ENCODE peak calls at places on chromosomes 3 and 15, in five cellular contexts. One of them, this sample, is unnamed. For H3K4me1, the result is how much of the 10 kb centered on the place peaks cover.

GRCh38 chr3:121467085-121467484 is 78.7 kb downstream of the POLQ start:
- DNase-seq in HepG2: no peak
- DNase-seq in H1: no peak
- DNase-seq in K562: no peak
- DNase-seq in GM12878: no peak
- DNase-seq in this sample: no peak

GRCh38 chr15:79003301-79003700 is 58.5 kb upstream of the CTSH start:
- DNase-seq in HepG2: no peak
- DNase-seq in H1: no peak
- DNase-seq in K562: no peak
- DNase-seq in GM12878: no peak
- DNase-seq in this sample: no peak

GRCh38 chr15:66858423-66859207 is 156.6 kb downstream of the SMAD6 start:
- DNase-seq in HepG2: no peak
- DNase-seq in H1: no peak
- DNase-seq in K562: no peak
- DNase-seq in GM12878: no peak
- DNase-seq in this sample: no peak

GRCh38 chr3:84666468-84666867 is 292.3 kb upstream of the CADM2 start:
- DNase-seq in HepG2: no peak
- DNase-seq in H1: no peak
- DNase-seq in K562: no peak
- DNase-seq in GM12878: no peak
- DNase-seq in this sample: no peak

GRCh38 chr15:41183580-41183979 is 47.0 kb downstream of the EXD1 start:
- DNase-seq in HepG2: no peak
- DNase-seq in H1: no peak
- DNase-seq in K562: no peak
- DNase-seq in GM12878: no peak
- DNase-seq in this sample: no peak

GRCh38 chr3:128908951-128909350 is 29.5 kb downstream of the ACAD9 start:
- DNase-seq in HepG2: no peak
- DNase-seq in H1: no peak
- DNase-seq in K562: no peak
- DNase-seq in GM12878: no peak
- DNase-seq in this sample: no peak

GRCh38 chr15:39692464-39693327 is 89.9 kb downstream of the FSIP1 start:
- DNase-seq in HepG2: no peak
- DNase-seq in H1: peak
- DNase-seq in K562: no peak
- DNase-seq in GM12878: no peak
- DNase-seq in this sample: peak

GRCh38 chr3:185822221-185822956 is 2.5 kb downstream of the IGF2BP2 start:
- DNase-seq in HepG2: peak
- DNase-seq in H1: no peak
- DNase-seq in K562: peak
- DNase-seq in GM12878: no peak
- DNase-seq in this sample: no peak

GRCh38 chr15:92958105-92958504 is 58.0 kb downstream of the CHD2 start:
- DNase-seq in HepG2: no peak
- DNase-seq in H1: no peak
- DNase-seq in K562: no peak
- DNase-seq in GM12878: no peak
- DNase-seq in this sample: no peak

GRCh38 chr3:88231207-88231606 is 81.4 kb downstream of the C3orf38 start:
- DNase-seq in HepG2: peak
- DNase-seq in H1: no peak
- DNase-seq in K562: no peak
- DNase-seq in GM12878: no peak
- DNase-seq in this sample: peak

GRCh38 chr3:183189641-183190040 is 27.1 kb upstream of the LAMP3 start:
- DNase-seq in HepG2: no peak
- DNase-seq in H1: no peak
- DNase-seq in K562: no peak
- DNase-seq in GM12878: no peak
- DNase-seq in this sample: no peak

GRCh38 chr3:49165771-49166751 is at the start of gene CCDC71:
- DNase-seq in HepG2: peak
- DNase-seq in H1: peak
- DNase-seq in K562: peak
- DNase-seq in GM12878: peak
- DNase-seq in this sample: peak

GRCh38 chr15:70077436-70077835 is 20.3 kb downstream of the TLE3 start:
- DNase-seq in HepG2: no peak
- DNase-seq in H1: no peak
- DNase-seq in K562: no peak
- DNase-seq in GM12878: no peak
- DNase-seq in this sample: no peak

GRCh38 chr3:138782748-138783147 is 52.0 kb downstream of the PIK3CB start:
- DNase-seq in HepG2: no peak
- DNase-seq in H1: no peak
- DNase-seq in K562: peak
- DNase-seq in GM12878: no peak
- DNase-seq in this sample: no peak

GRCh38 chr3:23811117-23811487 is 5.3 kb downstream of the UBE2E1 start:
- DNase-seq in HepG2: peak
- DNase-seq in H1: no peak
- DNase-seq in K562: no peak
- DNase-seq in GM12878: no peak
- DNase-seq in this sample: peak

GRCh38 chr3:29606416-29606815 is 325.5 kb downstream of the RBMS3 start:
- DNase-seq in HepG2: no peak
- DNase-seq in H1: no peak
- DNase-seq in K562: no peak
- DNase-seq in GM12878: no peak
- DNase-seq in this sample: no peak

GRCh38 chr3:10619989-10620832 is 114.8 kb upstream of the ATP2B2 start:
- DNase-seq in HepG2: no peak
- DNase-seq in H1: no peak
- DNase-seq in K562: no peak
- DNase-seq in GM12878: no peak
- DNase-seq in this sample: no peak

GRCh38 chr3:50428007-50428633 is 68.8 kb upstream of the TMEM115 start:
- DNase-seq in HepG2: no peak
- DNase-seq in H1: no peak
- DNase-seq in K562: no peak
- DNase-seq in GM12878: no peak
- DNase-seq in this sample: no peak

GRCh38 chr15:90529369-90530249 is at the start of gene CRTC3:
- DNase-seq in HepG2: no peak
- DNase-seq in H1: no peak
- DNase-seq in K562: peak
- DNase-seq in GM12878: no peak
- DNase-seq in this sample: peak

GRCh38 chr3:47890832-47891620 is 88.1 kb downstream of the DHX30 start:
- DNase-seq in HepG2: no peak
- DNase-seq in H1: no peak
- DNase-seq in K562: no peak
- DNase-seq in GM12878: no peak
- DNase-seq in this sample: no peak

GRCh38 chr3:63910873-63911272 is 1.3 kb downstream of the SCAANT1 start:
- DNase-seq in HepG2: peak
- DNase-seq in H1: no peak
- DNase-seq in K562: no peak
- DNase-seq in GM12878: no peak
- DNase-seq in this sample: no peak

GRCh38 chr15:85282504-85283115 is 97.8 kb upstream of the AKAP13 start:
- DNase-seq in HepG2: no peak
- DNase-seq in H1: no peak
- DNase-seq in K562: no peak
- DNase-seq in GM12878: no peak
- DNase-seq in this sample: no peak

GRCh38 chr3:8638994-8639393 is 5.6 kb downstream of the SSUH2 start:
- DNase-seq in HepG2: no peak
- DNase-seq in H1: no peak
- DNase-seq in K562: no peak
- DNase-seq in GM12878: no peak
- DNase-seq in this sample: no peak

GRCh38 chr15:25682349-25682748 is 180.8 kb downstream of the ATP10A start:
- DNase-seq in HepG2: no peak
- DNase-seq in H1: no peak
- DNase-seq in K562: no peak
- DNase-seq in GM12878: no peak
- DNase-seq in this sample: no peak

GRCh38 chr3:37287776-37288175 is 113.4 kb upstream of the LRRFIP2 start:
- DNase-seq in HepG2: no peak
- DNase-seq in H1: no peak
- DNase-seq in K562: no peak
- DNase-seq in GM12878: no peak
- DNase-seq in this sample: no peak

GRCh38 chr3:101827211-101828174 is 21.8 kb upstream of the NFKBIZ start:
- DNase-seq in HepG2: peak
- DNase-seq in H1: no peak
- DNase-seq in K562: peak
- DNase-seq in GM12878: peak
- DNase-seq in this sample: peak
- TF ChIP-seq CTCF in HepG2: no peak
- TF ChIP-seq CTCF in H1: no peak
- TF ChIP-seq CTCF in K562: no peak
- TF ChIP-seq CTCF in GM12878: no peak
- TF ChIP-seq CTCF in this sample: no peak

DNA sequence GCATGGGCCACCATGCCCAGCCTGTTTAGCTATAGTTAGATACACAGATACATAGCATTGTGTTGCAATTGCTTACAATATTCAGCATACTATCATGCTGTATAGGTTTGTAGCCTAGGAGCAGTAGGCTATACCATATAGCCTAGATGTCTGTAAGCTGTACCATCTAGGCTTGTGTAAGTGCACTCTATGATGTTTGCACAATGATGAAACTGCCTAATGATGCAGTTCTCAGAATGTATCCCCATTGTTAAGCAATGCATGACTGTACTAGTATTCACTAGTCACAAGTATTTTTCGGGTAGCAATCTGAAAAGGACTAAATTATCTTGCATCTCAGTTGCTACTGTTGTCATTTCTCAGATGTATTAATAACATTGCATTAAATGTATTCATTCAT is 16.0 kb downstream of the PIGB start:
- DNase-seq in HepG2: peak
- DNase-seq in H1: no peak
- DNase-seq in K562: no peak
- DNase-seq in GM12878: no peak
- DNase-seq in this sample: no peak
- TF ChIP-seq CREB1 in HepG2: no peak
- TF ChIP-seq CREB1 in H1: no peak
- TF ChIP-seq CREB1 in K562: no peak
- TF ChIP-seq CREB1 in GM12878: no peak
- TF ChIP-seq CREB1 in this sample: no peak

GRCh38 chr3:107870989-107871638 is 219.7 kb downstream of the CD47 start:
- DNase-seq in HepG2: no peak
- DNase-seq in H1: no peak
- DNase-seq in K562: peak
- DNase-seq in GM12878: no peak
- DNase-seq in this sample: no peak
- H3K4me1 ChIP-seq in HepG2: under half
- H3K4me1 ChIP-seq in H1: under half
- H3K4me1 ChIP-seq in K562: under half
- H3K4me1 ChIP-seq in GM12878: under half
- H3K4me1 ChIP-seq in this sample: under half

GRCh38 chr15:38072507-38073277 is 138.3 kb downstream of the TMCO5A start:
- DNase-seq in HepG2: peak
- DNase-seq in H1: peak
- DNase-seq in K562: peak
- DNase-seq in GM12878: no peak
- DNase-seq in this sample: peak
- TF ChIP-seq CTCF in HepG2: peak
- TF ChIP-seq CTCF in H1: peak
- TF ChIP-seq CTCF in K562: peak
- TF ChIP-seq CTCF in GM12878: peak
- TF ChIP-seq CTCF in this sample: no peak

GRCh38 chr3:42535981-42536784 is 33.7 kb downstream of the VIPR1 start:
- DNase-seq in HepG2: peak
- DNase-seq in H1: peak
- DNase-seq in K562: peak
- DNase-seq in GM12878: no peak
- DNase-seq in this sample: peak
- TF ChIP-seq CREB1 in HepG2: no peak
- TF ChIP-seq CREB1 in H1: no peak
- TF ChIP-seq CREB1 in K562: no peak
- TF ChIP-seq CREB1 in GM12878: no peak
- TF ChIP-seq CREB1 in this sample: no peak

This sample was measured in GM23338.